ENCODE peak calls at places on chromosomes 2 and 18, in seven cellular contexts. S is neural progenitor cell, Z is A549, G is tibial artery, W is HCT116, O is esophagus muscularis mucosa, R is astrocyte. U is an unnamed sample. For H3K4me1, the result is how much of the 10 kb centered on the place peaks cover.

GRCh38 chr18:32469190-32469611 is 1.5 kb downstream of the GAREM1 start:
- DNase-seq in S (peak), Z (peak), G (peak), W (peak), O (no peak), R (peak), U (peak)

GRCh38 chr2:26905341-26906198 is 57.6 kb downstream of the DPYSL5 start:
- DNase-seq in S (no peak), Z (no peak), G (no peak), W (no peak), O (no peak), R (no peak), U (no peak)

GRCh38 chr18:72762505-72763122 is 105.2 kb downstream of the NETO1 start:
- DNase-seq in S (peak), Z (peak), G (no peak), W (peak), O (no peak), R (peak), U (peak)

GRCh38 chr2:239688840-239689239 is 288.0 kb upstream of the HDAC4 start:
- DNase-seq in S (no peak), Z (no peak), G (no peak), W (no peak), O (peak), R (no peak), U (no peak)

GRCh38 chr2:191441761-191442160 is 196.6 kb downstream of the MYO1B start:
- DNase-seq in S (no peak), Z (no peak), G (no peak), W (no peak), O (no peak), R (no peak), U (peak)

GRCh38 chr2:231238694-231239093 is 40.3 kb downstream of the ARMC9 start:
- DNase-seq in S (no peak), Z (no peak), G (no peak), W (no peak), O (no peak), R (no peak), U (no peak)

GRCh38 chr18:74420491-74420890 is 36.6 kb downstream of the DIPK1C start:
- DNase-seq in S (no peak), Z (no peak), G (no peak), W (no peak), O (no peak), R (no peak), U (no peak)

GRCh38 chr18:1806884-1807615 is 764.3 kb downstream of the METTL4 start:
- DNase-seq in S (peak), Z (no peak), G (no peak), W (no peak), O (no peak), R (no peak), U (no peak)

GRCh38 chr2:135960598-135961551 is 24.6 kb downstream of the DARS1 start:
- DNase-seq in S (peak), Z (no peak), G (no peak), W (no peak), O (no peak), R (peak), U (peak)

GRCh38 chr2:11963966-11964365 is 217.5 kb downstream of the LPIN1 start:
- DNase-seq in S (no peak), Z (no peak), G (no peak), W (no peak), O (no peak), R (no peak), U (no peak)

DNA sequence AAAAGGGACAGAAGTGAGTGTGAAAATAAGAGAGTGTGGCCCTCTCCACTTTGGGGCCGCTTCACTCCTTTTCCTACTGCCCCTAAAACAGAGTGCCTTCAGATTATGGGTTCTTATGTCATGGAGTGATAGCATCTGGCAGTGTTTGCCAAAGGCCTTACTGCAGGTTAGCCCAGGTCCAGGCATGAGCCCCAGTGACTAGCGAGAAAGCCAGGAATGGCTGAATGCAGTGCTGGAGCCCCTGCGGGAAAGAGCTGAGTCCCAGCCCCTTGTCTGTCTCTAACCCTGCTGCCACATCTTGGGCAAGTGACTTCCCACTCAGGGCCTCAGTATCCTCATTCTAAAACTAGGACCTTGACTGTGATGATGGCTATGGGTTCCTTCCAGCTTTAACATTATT is 6.0 kb downstream of the IGFBP5 start:
- DNase-seq in S (no peak), Z (no peak), G (no peak), W (no peak), O (no peak), R (no peak), U (no peak)
- H3K4me1 ChIP-seq in S (under half), Z (under half), G (under half), W (under half), O (half or more), R (under half), U (under half)

DNA sequence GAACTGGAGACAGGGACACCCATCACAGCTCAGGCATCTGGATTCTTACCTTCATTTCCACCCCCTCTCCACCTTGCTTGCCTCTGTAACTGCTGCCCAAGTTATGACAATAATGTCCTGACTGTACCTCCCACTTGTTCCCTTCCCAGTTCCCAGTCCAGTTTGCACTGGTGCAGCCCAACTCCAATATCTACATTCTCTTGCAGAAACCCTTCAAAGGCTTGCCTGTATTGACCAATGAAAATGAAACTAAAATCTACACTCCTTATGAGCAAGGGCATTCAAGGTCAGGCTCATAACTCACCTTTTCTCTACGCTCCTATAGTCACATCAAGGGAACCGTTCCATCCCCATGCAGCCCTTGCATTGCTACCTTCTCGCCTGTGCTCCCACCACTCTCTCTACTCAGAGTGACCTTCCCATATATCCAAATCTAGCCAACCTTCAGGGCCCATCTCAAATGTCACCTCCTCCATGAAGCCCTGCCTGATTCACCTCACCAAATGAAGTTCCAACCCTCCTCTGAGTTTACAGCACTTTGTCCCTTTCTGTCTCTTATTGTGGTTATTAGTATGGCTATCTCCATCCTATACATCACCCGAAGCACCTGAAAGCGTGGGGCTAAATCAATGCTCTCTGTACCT is 219.0 kb downstream of the ALPK2 start:
- DNase-seq in S (no peak), Z (no peak), G (no peak), W (no peak), O (no peak), R (no peak), U (no peak)
- H3K4me1 ChIP-seq in S (under half), Z (under half), G (under half), W (under half), O (under half), R (under half), U (under half)

GRCh38 chr2:229910147-229910831 is 11.5 kb downstream of the TRIP12 start:
- DNase-seq in S (no peak), Z (no peak), G (no peak), W (no peak), O (no peak), R (no peak), U (no peak)
- H3K4me1 ChIP-seq in S (under half), Z (under half), G (under half), W (under half), O (half or more), R (under half), U (under half)

GRCh38 chr2:120403676-120404075 is 57.7 kb downstream of the INHBB start:
- DNase-seq in S (no peak), Z (no peak), G (no peak), W (no peak), O (no peak), R (no peak), U (no peak)
- H3K4me1 ChIP-seq in S (under half), Z (under half), G (under half), W (under half), O (under half), R (under half), U (under half)

GRCh38 chr2:69026026-69026425 is 13.0 kb downstream of the ANTXR1 start:
- DNase-seq in S (peak), Z (no peak), G (no peak), W (peak), O (peak), R (no peak), U (peak)

GRCh38 chr2:69023236-69023635 is 10.3 kb downstream of the ANTXR1 start:
- DNase-seq in S (no peak), Z (no peak), G (no peak), W (no peak), O (peak), R (no peak), U (no peak)

GRCh38 chr2:69026638-69027037 is 13.7 kb downstream of the ANTXR1 start:
- DNase-seq in S (no peak), Z (no peak), G (no peak), W (no peak), O (peak), R (no peak), U (no peak)

GRCh38 chr2:69030791-69031190 is 17.8 kb downstream of the ANTXR1 start:
- DNase-seq in S (no peak), Z (no peak), G (no peak), W (no peak), O (peak), R (no peak), U (no peak)

DNA sequence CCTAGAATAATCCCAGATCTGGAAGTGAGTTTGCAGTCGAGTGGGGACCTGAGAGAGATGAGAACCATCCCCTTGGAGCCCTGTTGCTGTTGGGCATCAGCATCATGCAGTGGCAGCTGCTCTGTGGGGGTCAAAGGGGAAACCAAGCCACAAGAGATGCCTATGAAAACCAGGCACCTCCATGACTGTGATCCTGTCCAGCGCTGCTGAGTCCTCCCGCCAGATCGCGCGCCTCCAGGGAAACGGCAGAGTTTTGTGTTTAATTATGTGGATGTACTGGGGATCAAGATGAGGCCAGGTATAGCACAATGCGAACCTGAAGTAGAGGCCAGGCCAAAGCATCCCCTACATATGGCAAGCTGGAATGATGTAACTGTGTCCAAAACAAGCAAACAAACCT is 14.1 kb downstream of the ANTXR1 start:
- DNase-seq in S (no peak), Z (no peak), G (no peak), W (no peak), O (peak), R (no peak), U (no peak)
- H3K4me1 ChIP-seq in S (under half), Z (under half), G (under half), W (under half), O (under half), R (under half), U (under half)

GRCh38 chr2:134277223-134277622 is 23.4 kb downstream of the MGAT5 start:
- DNase-seq in S (no peak), Z (no peak), G (no peak), W (no peak), O (no peak), R (no peak), U (no peak)

GRCh38 chr2:134276381-134277172 is 22.7 kb downstream of the MGAT5 start:
- DNase-seq in S (no peak), Z (no peak), G (no peak), W (no peak), O (no peak), R (no peak), U (peak)

GRCh38 chr2:134279417-134279816 is 25.5 kb downstream of the MGAT5 start:
- DNase-seq in S (no peak), Z (no peak), G (no peak), W (no peak), O (no peak), R (no peak), U (no peak)

GRCh38 chr2:134280231-134280630 is 26.4 kb downstream of the MGAT5 start:
- DNase-seq in S (no peak), Z (no peak), G (no peak), W (no peak), O (no peak), R (no peak), U (no peak)

GRCh38 chr2:134278546-134278945 is 24.7 kb downstream of the MGAT5 start:
- DNase-seq in S (no peak), Z (no peak), G (no peak), W (no peak), O (no peak), R (no peak), U (no peak)
- H3K4me1 ChIP-seq in S (under half), Z (under half), G (under half), W (under half), O (under half), R (under half), U (under half)

DNA sequence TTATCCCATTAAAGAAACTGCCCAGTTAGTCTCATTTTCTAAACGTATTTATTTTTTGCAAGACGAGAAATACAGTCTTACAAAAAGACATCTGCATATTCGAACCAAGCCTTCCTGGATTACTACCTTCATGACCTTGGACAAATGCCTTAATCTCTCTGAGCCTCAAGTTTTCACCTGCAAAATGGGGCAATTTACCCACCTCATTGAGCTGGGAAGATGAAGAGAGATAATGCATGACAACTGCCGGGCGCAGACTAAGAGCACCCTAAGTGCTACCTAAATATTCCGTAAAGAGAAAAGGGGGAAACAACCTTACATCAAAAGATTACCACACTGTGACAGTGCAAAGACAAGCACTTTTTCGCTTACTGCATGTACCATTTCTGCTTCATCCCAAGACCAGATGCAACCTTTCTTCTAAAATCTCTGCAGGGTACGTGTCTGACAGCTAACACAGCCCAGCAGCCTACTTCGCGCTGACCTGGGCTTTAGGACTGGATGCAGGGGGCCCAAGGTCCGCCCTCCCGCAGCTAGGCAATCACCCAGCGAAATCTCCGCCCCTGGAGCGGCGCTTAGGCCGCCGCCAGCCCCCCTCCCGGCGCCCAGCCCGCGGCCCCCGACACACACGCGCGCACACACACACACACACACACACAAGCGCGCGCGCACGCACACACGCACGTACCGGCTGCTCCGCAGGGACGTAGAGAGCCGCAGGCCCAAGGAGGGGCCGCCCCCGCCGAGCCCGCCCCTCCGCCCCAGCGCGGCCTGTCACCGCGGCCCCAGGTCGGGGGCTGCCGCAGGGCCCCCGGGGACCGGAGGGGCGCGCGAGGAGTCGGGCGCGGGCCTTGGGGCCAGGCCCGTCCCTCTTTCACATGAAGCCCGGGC is 766 bp downstream of the MAP3K2 start:
- DNase-seq in S (peak), Z (peak), G (peak), W (peak), O (peak), R (peak), U (peak)
- H3K4me1 ChIP-seq in S (under half), Z (under half), G (under half), W (under half), O (half or more), R (under half), U (under half)

GRCh38 chr18:62786689-62787088 is 71.3 kb downstream of the PHLPP1 start:
- DNase-seq in S (no peak), Z (no peak), G (no peak), W (no peak), O (no peak), R (no peak), U (no peak)

GRCh38 chr18:62781893-62782292 is 66.6 kb downstream of the PHLPP1 start:
- DNase-seq in S (no peak), Z (no peak), G (peak), W (no peak), O (no peak), R (peak), U (peak)

GRCh38 chr18:62784966-62785413 is 69.6 kb downstream of the PHLPP1 start:
- DNase-seq in S (peak), Z (no peak), G (peak), W (no peak), O (no peak), R (peak), U (peak)

GRCh38 chr18:62781262-62781661 is 65.9 kb downstream of the PHLPP1 start:
- DNase-seq in S (no peak), Z (no peak), G (no peak), W (no peak), O (no peak), R (no peak), U (no peak)

GRCh38 chr18:62784338-62784965 is 69.1 kb downstream of the PHLPP1 start:
- DNase-seq in S (no peak), Z (no peak), G (no peak), W (no peak), O (no peak), R (no peak), U (no peak)
- H3K4me1 ChIP-seq in S (half or more), Z (half or more), G (under half), W (under half), O (half or more), R (under half), U (under half)

GRCh38 chr2:96954490-96954846 is 31.9 kb downstream of the FAM178B start:
- DNase-seq in S (no peak), Z (no peak), G (no peak), W (no peak), O (no peak), R (no peak), U (no peak)
- H3K4me1 ChIP-seq in S (under half), Z (under half), G (under half), W (under half), O (half or more), R (under half), U (under half)

U was measured in adipocyte.